ENCODE peak calls at places on chromosomes 11 and 22, in six cellular contexts. One of them, this sample, is unnamed.

GRCh38 chr11:22177186-22177585 is 15.7 kb upstream of the ANO5 start:
- DNase-seq in NB4: no peak
- DNase-seq in GM12878: no peak
- DNase-seq in A549: no peak
- DNase-seq in HepG2: peak; percentile 5
- DNase-seq in K562: no peak
- DNase-seq in this sample: no peak

GRCh38 chr22:48378673-48379072 is 1449.0 kb downstream of the BRD1 start:
- DNase-seq in K562: no peak
- DNase-seq in A549: no peak
- DNase-seq in HepG2: no peak
- DNase-seq in NB4: no peak
- DNase-seq in GM12878: no peak
- DNase-seq in this sample: no peak

GRCh38 chr22:39183991-39184585 is 31.6 kb upstream of the CBX7 start:
- DNase-seq in HepG2: peak; percentile 65
- DNase-seq in A549: no peak
- DNase-seq in NB4: no peak
- DNase-seq in K562: peak; percentile 67
- DNase-seq in GM12878: no peak
- DNase-seq in this sample: peak; percentile 22

GRCh38 chr11:61378713-61379313 is 13.6 kb upstream of the TMEM216 start:
- DNase-seq in NB4: peak; percentile 95
- DNase-seq in HepG2: peak; percentile 49
- DNase-seq in K562: no peak
- DNase-seq in A549: peak; percentile 72
- DNase-seq in GM12878: no peak
- DNase-seq in this sample: no peak

GRCh38 chr11:113385749-113386148 is 1.8 kb upstream of the ANKK1 start:
- DNase-seq in HepG2: no peak
- DNase-seq in K562: no peak
- DNase-seq in GM12878: no peak
- DNase-seq in NB4: no peak
- DNase-seq in A549: no peak
- DNase-seq in this sample: no peak

GRCh38 chr22:39820266-39820665 is 73.3 kb downstream of the ENTHD1 start:
- DNase-seq in K562: no peak
- DNase-seq in A549: peak; percentile 11
- DNase-seq in NB4: no peak
- DNase-seq in HepG2: no peak
- DNase-seq in GM12878: no peak
- DNase-seq in this sample: peak; percentile 66

GRCh38 chr11:69536406-69536805 is 54.9 kb downstream of the LINC01488 start:
- DNase-seq in A549: no peak
- DNase-seq in HepG2: no peak
- DNase-seq in K562: no peak
- DNase-seq in NB4: no peak
- DNase-seq in GM12878: no peak
- DNase-seq in this sample: no peak

GRCh38 chr11:125945011-125945796 is 640 bp upstream of the VSIG10L2 start:
- DNase-seq in GM12878: no peak
- DNase-seq in NB4: no peak
- DNase-seq in K562: no peak
- DNase-seq in HepG2: no peak
- DNase-seq in A549: no peak
- DNase-seq in this sample: no peak

GRCh38 chr11:117089685-117090084 is 8.5 kb downstream of the SIK3 start:
- DNase-seq in GM12878: no peak
- DNase-seq in HepG2: no peak
- DNase-seq in NB4: no peak
- DNase-seq in A549: no peak
- DNase-seq in K562: no peak
- DNase-seq in this sample: no peak

GRCh38 chr22:49502126-49502826 is 325.4 kb downstream of the BRD1 start:
- DNase-seq in NB4: peak; percentile 94
- DNase-seq in A549: peak; percentile 57
- DNase-seq in HepG2: peak; percentile 19
- DNase-seq in K562: no peak
- DNase-seq in GM12878: no peak
- DNase-seq in this sample: no peak

GRCh38 chr11:134576286-134576685 is 164.2 kb upstream of the B3GAT1 start:
- DNase-seq in A549: no peak
- DNase-seq in K562: no peak
- DNase-seq in HepG2: no peak
- DNase-seq in NB4: no peak
- DNase-seq in GM12878: no peak
- DNase-seq in this sample: no peak

GRCh38 chr22:39133871-39134270 is 18.6 kb downstream of the CBX7 start:
- DNase-seq in A549: no peak
- DNase-seq in GM12878: no peak
- DNase-seq in NB4: no peak
- DNase-seq in K562: no peak
- DNase-seq in HepG2: no peak
- DNase-seq in this sample: no peak

GRCh38 chr22:41565403-41566054 is 4.7 kb downstream of the CSDC2 start:
- DNase-seq in HepG2: peak; percentile 55
- DNase-seq in K562: peak; percentile 80
- DNase-seq in GM12878: no peak
- DNase-seq in NB4: peak; percentile 59
- DNase-seq in A549: peak; percentile 71
- DNase-seq in this sample: peak; percentile 70

GRCh38 chr11:84089072-84090057 is 803.2 kb upstream of the CCDC90B start:
- DNase-seq in NB4: no peak
- DNase-seq in A549: no peak
- DNase-seq in HepG2: peak; percentile 1
- DNase-seq in K562: no peak
- DNase-seq in GM12878: no peak
- DNase-seq in this sample: no peak

GRCh38 chr11:33944345-33944692 is 52.4 kb upstream of the LMO2 start:
- DNase-seq in NB4: no peak
- DNase-seq in A549: no peak
- DNase-seq in K562: no peak
- DNase-seq in HepG2: no peak
- DNase-seq in GM12878: no peak
- DNase-seq in this sample: no peak

GRCh38 chr11:120514541-120515121 is 3.1 kb downstream of the GRIK4 start:
- DNase-seq in GM12878: no peak
- DNase-seq in NB4: no peak
- DNase-seq in K562: no peak
- DNase-seq in A549: no peak
- DNase-seq in HepG2: no peak
- DNase-seq in this sample: no peak

GRCh38 chr22:37907036-37907954 is 1.2 kb downstream of the MICALL1 start:
- DNase-seq in HepG2: no peak
- DNase-seq in K562: no peak
- DNase-seq in A549: no peak
- DNase-seq in GM12878: no peak
- DNase-seq in NB4: no peak
- DNase-seq in this sample: peak; percentile 8

GRCh38 chr22:47164514-47165337 is 402.3 kb downstream of the TBC1D22A start:
- DNase-seq in GM12878: no peak
- DNase-seq in K562: no peak
- DNase-seq in HepG2: peak; percentile 71
- DNase-seq in NB4: no peak
- DNase-seq in A549: no peak
- DNase-seq in this sample: peak; percentile 59

GRCh38 chr11:87374206-87374793 is 336.6 kb downstream of the TMEM135 start:
- DNase-seq in NB4: no peak
- DNase-seq in A549: no peak
- DNase-seq in K562: no peak
- DNase-seq in HepG2: no peak
- DNase-seq in GM12878: no peak
- DNase-seq in this sample: no peak

GRCh38 chr22:50696799-50697561 is 24.4 kb downstream of the SHANK3 start:
- DNase-seq in K562: peak; percentile 39
- DNase-seq in NB4: no peak
- DNase-seq in A549: peak; percentile 31
- DNase-seq in GM12878: no peak
- DNase-seq in HepG2: no peak
- DNase-seq in this sample: no peak

GRCh38 chr11:30344085-30344484 is 21.2 kb downstream of the ARL14EP start:
- DNase-seq in GM12878: peak; percentile 35
- DNase-seq in A549: no peak
- DNase-seq in K562: no peak
- DNase-seq in HepG2: no peak
- DNase-seq in NB4: no peak
- DNase-seq in this sample: no peak

GRCh38 chr22:21033895-21034294 is 1.5 kb upstream of the SLC7A4 start:
- DNase-seq in K562: no peak
- DNase-seq in HepG2: no peak
- DNase-seq in GM12878: no peak
- DNase-seq in A549: no peak
- DNase-seq in NB4: no peak
- DNase-seq in this sample: no peak

GRCh38 chr22:21032037-21032842 is at the start of gene SLC7A4:
- DNase-seq in NB4: no peak
- DNase-seq in K562: no peak
- DNase-seq in HepG2: no peak
- DNase-seq in GM12878: no peak
- DNase-seq in A549: no peak
- DNase-seq in this sample: no peak

GRCh38 chr22:21031545-21032036 is 770 bp downstream of the SLC7A4 start:
- DNase-seq in NB4: no peak
- DNase-seq in A549: no peak
- DNase-seq in HepG2: no peak
- DNase-seq in K562: no peak
- DNase-seq in GM12878: no peak
- DNase-seq in this sample: no peak

GRCh38 chr22:21034989-21035388 is 2.6 kb upstream of the SLC7A4 start:
- DNase-seq in GM12878: no peak
- DNase-seq in K562: no peak
- DNase-seq in A549: no peak
- DNase-seq in HepG2: no peak
- DNase-seq in NB4: no peak
- DNase-seq in this sample: no peak

GRCh38 chr22:21032843-21033688 is 705 bp upstream of the SLC7A4 start:
- DNase-seq in NB4: no peak
- DNase-seq in GM12878: no peak
- DNase-seq in HepG2: no peak
- DNase-seq in A549: no peak
- DNase-seq in K562: no peak
- DNase-seq in this sample: no peak
- TF ChIP-seq MYC in NB4: no peak
- TF ChIP-seq MYC in GM12878: no peak
- TF ChIP-seq MYC in HepG2: no peak
- TF ChIP-seq MYC in A549: no peak
- TF ChIP-seq MYC in K562: peak; percentile 41
- TF ChIP-seq MYC in this sample: no peak

DNA sequence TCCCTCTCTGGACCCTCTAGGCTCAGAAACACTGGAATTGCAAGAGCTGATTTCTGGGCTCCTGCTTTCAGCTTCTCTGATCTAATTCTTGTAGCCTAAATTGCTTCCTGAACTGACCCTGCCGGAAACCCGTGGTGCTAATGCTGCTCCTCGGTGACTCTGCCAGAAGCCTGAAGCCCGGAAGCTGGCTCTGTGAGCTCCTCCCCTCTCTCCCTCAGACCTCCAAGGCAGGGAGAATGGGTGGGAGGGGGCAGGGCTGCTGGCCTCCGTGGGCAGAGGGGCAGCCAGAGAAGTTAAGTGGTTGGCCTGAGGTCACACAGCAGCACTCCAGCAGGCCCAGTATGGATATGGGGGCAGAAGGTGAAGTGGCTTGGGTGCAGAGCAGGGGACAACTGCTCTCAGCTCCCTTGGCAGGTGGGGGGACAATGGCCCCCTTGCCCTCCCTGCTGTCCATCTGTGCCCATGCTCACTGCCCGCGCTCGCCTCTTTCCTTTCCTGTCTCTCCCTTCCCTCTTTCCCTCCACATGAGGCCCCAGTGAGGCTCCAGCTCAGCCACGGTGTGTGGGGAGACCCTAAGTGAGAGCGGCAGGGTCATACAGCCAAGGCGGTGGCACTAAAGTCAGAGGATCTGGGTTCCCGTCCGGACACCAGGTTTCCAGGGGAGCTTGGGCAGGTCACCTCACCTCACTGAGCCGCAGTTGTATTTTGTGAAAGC is 16.2 kb downstream of the CAPN5 start:
- DNase-seq in A549: no peak
- DNase-seq in K562: no peak
- DNase-seq in HepG2: no peak
- DNase-seq in NB4: no peak
- DNase-seq in GM12878: no peak
- DNase-seq in this sample: peak; percentile 64
- TF ChIP-seq MYC in A549: no peak
- TF ChIP-seq MYC in K562: no peak
- TF ChIP-seq MYC in HepG2: no peak
- TF ChIP-seq MYC in NB4: no peak
- TF ChIP-seq MYC in GM12878: no peak
- TF ChIP-seq MYC in this sample: no peak

GRCh38 chr11:17551347-17552040 is 4.4 kb downstream of the OTOG start:
- DNase-seq in A549: no peak
- DNase-seq in GM12878: no peak
- DNase-seq in HepG2: no peak
- DNase-seq in NB4: no peak
- DNase-seq in K562: no peak
- DNase-seq in this sample: no peak

GRCh38 chr11:17552041-17552355 is 4.9 kb downstream of the OTOG start:
- DNase-seq in K562: no peak
- DNase-seq in NB4: no peak
- DNase-seq in GM12878: no peak
- DNase-seq in A549: no peak
- DNase-seq in HepG2: no peak
- DNase-seq in this sample: no peak

GRCh38 chr11:17548444-17548843 is 1.4 kb downstream of the OTOG start:
- DNase-seq in NB4: peak; percentile 21
- DNase-seq in A549: peak; percentile 40
- DNase-seq in GM12878: no peak
- DNase-seq in K562: peak; percentile 34
- DNase-seq in HepG2: no peak
- DNase-seq in this sample: no peak

GRCh38 chr11:17552392-17553248 is 5.6 kb downstream of the OTOG start:
- DNase-seq in A549: no peak
- DNase-seq in HepG2: no peak
- DNase-seq in GM12878: no peak
- DNase-seq in K562: no peak
- DNase-seq in NB4: no peak
- DNase-seq in this sample: peak; percentile 6

GRCh38 chr11:17550455-17551346 is 3.6 kb downstream of the OTOG start:
- DNase-seq in HepG2: no peak
- DNase-seq in NB4: peak; percentile 54
- DNase-seq in GM12878: no peak
- DNase-seq in A549: no peak
- DNase-seq in K562: no peak
- DNase-seq in this sample: no peak
- TF ChIP-seq MYC in HepG2: no peak
- TF ChIP-seq MYC in NB4: no peak
- TF ChIP-seq MYC in GM12878: no peak
- TF ChIP-seq MYC in A549: no peak
- TF ChIP-seq MYC in K562: no peak
- TF ChIP-seq MYC in this sample: no peak

DNA sequence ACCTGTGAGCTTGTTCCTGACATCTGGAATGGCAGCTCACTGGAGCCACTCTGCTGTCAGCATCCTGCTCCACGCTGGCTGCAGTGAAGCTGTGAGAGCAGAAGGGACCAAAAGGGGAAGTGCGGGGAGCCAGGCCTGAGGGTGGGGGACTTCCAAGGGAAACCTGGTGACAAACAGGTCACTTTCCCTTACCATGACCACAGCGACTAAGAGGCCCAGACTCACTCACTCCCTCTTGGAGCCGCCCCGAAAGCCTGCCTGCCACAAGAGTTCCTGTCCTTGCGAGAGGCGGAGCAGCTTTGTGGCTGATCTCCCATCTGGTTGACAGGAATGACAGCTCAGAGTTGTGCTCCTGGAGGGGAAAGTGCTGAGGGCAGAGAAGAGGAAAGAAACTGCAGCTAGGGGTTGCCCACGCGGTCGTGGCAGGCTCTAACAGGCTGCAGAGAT is 183.8 kb upstream of the NTM start:
- DNase-seq in HepG2: no peak
- DNase-seq in A549: no peak
- DNase-seq in NB4: peak; percentile 46
- DNase-seq in K562: no peak
- DNase-seq in GM12878: peak; percentile 72
- DNase-seq in this sample: no peak
- TF ChIP-seq MYC in HepG2: no peak
- TF ChIP-seq MYC in A549: no peak
- TF ChIP-seq MYC in NB4: no peak
- TF ChIP-seq MYC in K562: no peak
- TF ChIP-seq MYC in GM12878: no peak
- TF ChIP-seq MYC in this sample: no peak